ENCODE peak calls at places on chromosomes 7 and 10, in eight cellular contexts. One of them, this sample, is unnamed.

GRCh38 chr7:69699949-69700715 is 101.9 kb downstream of the AUTS2 start:
- DNase-seq in psoas muscle: no peak
- DNase-seq in cardiac fibroblast: no peak
- DNase-seq in HL-60: no peak
- DNase-seq in AG10803: no peak
- DNase-seq in Calu3: no peak
- DNase-seq in coronary artery: no peak
- DNase-seq in mesothelial cell of epicardium: no peak
- DNase-seq in this sample: no peak

GRCh38 chr10:31136951-31137885 is 105.6 kb upstream of the ZNF438 start:
- DNase-seq in Calu3: no peak
- DNase-seq in HL-60: no peak
- DNase-seq in cardiac fibroblast: peak
- DNase-seq in AG10803: peak
- DNase-seq in psoas muscle: no peak
- DNase-seq in coronary artery: no peak
- DNase-seq in mesothelial cell of epicardium: no peak
- DNase-seq in this sample: peak

GRCh38 chr7:45112648-45113047 is 1.2 kb upstream of the TBRG4 start:
- DNase-seq in psoas muscle: no peak
- DNase-seq in Calu3: no peak
- DNase-seq in mesothelial cell of epicardium: no peak
- DNase-seq in HL-60: no peak
- DNase-seq in AG10803: peak
- DNase-seq in cardiac fibroblast: no peak
- DNase-seq in coronary artery: no peak
- DNase-seq in this sample: peak

GRCh38 chr7:86928308-86928707 is 131.1 kb downstream of the ELAPOR2 start:
- DNase-seq in coronary artery: no peak
- DNase-seq in psoas muscle: no peak
- DNase-seq in HL-60: no peak
- DNase-seq in Calu3: no peak
- DNase-seq in mesothelial cell of epicardium: no peak
- DNase-seq in cardiac fibroblast: no peak
- DNase-seq in AG10803: no peak
- DNase-seq in this sample: no peak

GRCh38 chr7:147483634-147484292 is 1106.8 kb upstream of the C7orf33 start:
- DNase-seq in HL-60: no peak
- DNase-seq in coronary artery: no peak
- DNase-seq in Calu3: no peak
- DNase-seq in cardiac fibroblast: peak
- DNase-seq in AG10803: no peak
- DNase-seq in psoas muscle: no peak
- DNase-seq in mesothelial cell of epicardium: no peak
- DNase-seq in this sample: no peak

GRCh38 chr10:80552151-80552646 is 14.5 kb downstream of the SH2D4B start:
- DNase-seq in coronary artery: no peak
- DNase-seq in AG10803: no peak
- DNase-seq in cardiac fibroblast: no peak
- DNase-seq in psoas muscle: no peak
- DNase-seq in Calu3: no peak
- DNase-seq in mesothelial cell of epicardium: no peak
- DNase-seq in HL-60: no peak
- DNase-seq in this sample: no peak

GRCh38 chr7:27750336-27750735 is 10.4 kb downstream of the TAX1BP1 start:
- DNase-seq in coronary artery: no peak
- DNase-seq in psoas muscle: no peak
- DNase-seq in cardiac fibroblast: no peak
- DNase-seq in mesothelial cell of epicardium: no peak
- DNase-seq in AG10803: no peak
- DNase-seq in Calu3: no peak
- DNase-seq in HL-60: no peak
- DNase-seq in this sample: peak

GRCh38 chr10:128895473-128895872 is 571.6 kb upstream of the MGMT start:
- DNase-seq in Calu3: no peak
- DNase-seq in AG10803: no peak
- DNase-seq in cardiac fibroblast: no peak
- DNase-seq in coronary artery: no peak
- DNase-seq in mesothelial cell of epicardium: no peak
- DNase-seq in psoas muscle: no peak
- DNase-seq in HL-60: no peak
- DNase-seq in this sample: no peak

GRCh38 chr7:54904130-54904529 is 114.7 kb upstream of the EGFR start:
- DNase-seq in HL-60: no peak
- DNase-seq in cardiac fibroblast: peak
- DNase-seq in psoas muscle: no peak
- DNase-seq in mesothelial cell of epicardium: no peak
- DNase-seq in AG10803: peak
- DNase-seq in coronary artery: no peak
- DNase-seq in Calu3: no peak
- DNase-seq in this sample: peak

GRCh38 chr10:86410542-86411124 is 44.0 kb upstream of the GRID1 start:
- DNase-seq in psoas muscle: no peak
- DNase-seq in Calu3: no peak
- DNase-seq in AG10803: peak
- DNase-seq in cardiac fibroblast: peak
- DNase-seq in HL-60: no peak
- DNase-seq in mesothelial cell of epicardium: no peak
- DNase-seq in coronary artery: no peak
- DNase-seq in this sample: peak

GRCh38 chr10:91787810-91788209 is 10.4 kb upstream of the TNKS2 start:
- DNase-seq in coronary artery: no peak
- DNase-seq in HL-60: no peak
- DNase-seq in psoas muscle: no peak
- DNase-seq in cardiac fibroblast: no peak
- DNase-seq in mesothelial cell of epicardium: no peak
- DNase-seq in AG10803: no peak
- DNase-seq in Calu3: no peak
- DNase-seq in this sample: no peak

GRCh38 chr7:16644624-16644986 is 949 bp downstream of the ANKMY2 start:
- DNase-seq in HL-60: peak
- DNase-seq in mesothelial cell of epicardium: no peak
- DNase-seq in coronary artery: peak
- DNase-seq in cardiac fibroblast: peak
- DNase-seq in psoas muscle: peak
- DNase-seq in Calu3: peak
- DNase-seq in AG10803: peak
- DNase-seq in this sample: peak

GRCh38 chr7:150820578-150821198 is 20.1 kb downstream of the TMEM176A start:
- DNase-seq in psoas muscle: no peak
- DNase-seq in coronary artery: no peak
- DNase-seq in mesothelial cell of epicardium: no peak
- DNase-seq in HL-60: no peak
- DNase-seq in Calu3: no peak
- DNase-seq in AG10803: no peak
- DNase-seq in cardiac fibroblast: no peak
- DNase-seq in this sample: no peak

GRCh38 chr10:79084972-79085597 is 16.3 kb downstream of the ZMIZ1 start:
- DNase-seq in Calu3: no peak
- DNase-seq in mesothelial cell of epicardium: no peak
- DNase-seq in AG10803: no peak
- DNase-seq in coronary artery: no peak
- DNase-seq in HL-60: peak
- DNase-seq in cardiac fibroblast: no peak
- DNase-seq in psoas muscle: no peak
- DNase-seq in this sample: no peak

GRCh38 chr7:151877911-151878835 is 1.3 kb upstream of the PRKAG2 start:
- DNase-seq in psoas muscle: no peak
- DNase-seq in AG10803: no peak
- DNase-seq in mesothelial cell of epicardium: no peak
- DNase-seq in coronary artery: no peak
- DNase-seq in Calu3: no peak
- DNase-seq in cardiac fibroblast: no peak
- DNase-seq in HL-60: no peak
- DNase-seq in this sample: no peak

GRCh38 chr10:103691723-103692380 is 163.5 kb downstream of the SH3PXD2A start:
- DNase-seq in cardiac fibroblast: no peak
- DNase-seq in coronary artery: no peak
- DNase-seq in AG10803: no peak
- DNase-seq in mesothelial cell of epicardium: no peak
- DNase-seq in Calu3: no peak
- DNase-seq in psoas muscle: no peak
- DNase-seq in HL-60: no peak
- DNase-seq in this sample: no peak

GRCh38 chr10:44424953-44425352 is 40.1 kb upstream of the CXCL12 start:
- DNase-seq in AG10803: no peak
- DNase-seq in cardiac fibroblast: peak
- DNase-seq in psoas muscle: no peak
- DNase-seq in coronary artery: no peak
- DNase-seq in HL-60: no peak
- DNase-seq in mesothelial cell of epicardium: no peak
- DNase-seq in Calu3: no peak
- DNase-seq in this sample: no peak

GRCh38 chr7:106347229-106347833 is 62.5 kb upstream of the NAMPT start:
- DNase-seq in coronary artery: no peak
- DNase-seq in psoas muscle: no peak
- DNase-seq in HL-60: peak
- DNase-seq in cardiac fibroblast: no peak
- DNase-seq in mesothelial cell of epicardium: no peak
- DNase-seq in Calu3: no peak
- DNase-seq in AG10803: no peak
- DNase-seq in this sample: no peak

GRCh38 chr7:98303906-98304305 is 22.4 kb downstream of the BRI3 start:
- DNase-seq in cardiac fibroblast: no peak
- DNase-seq in Calu3: no peak
- DNase-seq in coronary artery: no peak
- DNase-seq in psoas muscle: no peak
- DNase-seq in AG10803: no peak
- DNase-seq in mesothelial cell of epicardium: no peak
- DNase-seq in HL-60: no peak
- DNase-seq in this sample: no peak

GRCh38 chr10:4334853-4335252 is 491.2 kb upstream of the AKR1E2 start:
- DNase-seq in HL-60: no peak
- DNase-seq in psoas muscle: no peak
- DNase-seq in Calu3: no peak
- DNase-seq in cardiac fibroblast: no peak
- DNase-seq in mesothelial cell of epicardium: no peak
- DNase-seq in AG10803: no peak
- DNase-seq in coronary artery: no peak
- DNase-seq in this sample: no peak

GRCh38 chr7:123460616-123461015 is 73.8 kb downstream of the IQUB start:
- DNase-seq in coronary artery: no peak
- DNase-seq in AG10803: peak
- DNase-seq in cardiac fibroblast: peak
- DNase-seq in mesothelial cell of epicardium: no peak
- DNase-seq in Calu3: no peak
- DNase-seq in psoas muscle: no peak
- DNase-seq in HL-60: no peak
- DNase-seq in this sample: peak

DNA sequence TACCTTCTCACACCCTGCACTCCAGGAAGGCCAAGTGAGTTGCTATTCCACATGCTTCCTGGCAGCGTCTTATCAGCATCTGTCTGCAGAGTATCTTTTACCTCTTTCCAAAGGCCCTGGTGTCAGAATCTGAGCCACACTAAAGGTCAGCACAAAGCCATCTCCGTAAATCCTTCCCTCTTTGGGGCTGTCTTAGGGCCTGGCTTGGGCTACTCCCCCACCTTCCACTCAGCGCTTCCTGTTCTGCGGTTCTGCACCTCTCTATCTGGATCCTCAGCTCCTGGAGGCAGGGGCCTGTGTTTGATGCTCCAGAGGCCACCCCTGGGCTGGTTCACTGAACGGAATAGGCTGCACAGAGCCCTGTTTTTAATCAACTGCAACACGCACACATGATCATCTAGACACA is 334.8 kb upstream of the GALNT17 start:
- DNase-seq in AG10803: peak
- DNase-seq in HL-60: no peak
- DNase-seq in mesothelial cell of epicardium: no peak
- DNase-seq in Calu3: no peak
- DNase-seq in cardiac fibroblast: no peak
- DNase-seq in psoas muscle: no peak
- DNase-seq in coronary artery: no peak
- DNase-seq in this sample: no peak
- TF ChIP-seq CTCF in AG10803: no peak
- TF ChIP-seq CTCF in HL-60: no peak
- TF ChIP-seq CTCF in mesothelial cell of epicardium: no peak
- TF ChIP-seq CTCF in Calu3: no peak
- TF ChIP-seq CTCF in cardiac fibroblast: no peak
- TF ChIP-seq CTCF in psoas muscle: no peak
- TF ChIP-seq CTCF in coronary artery: no peak
- TF ChIP-seq CTCF in this sample: no peak

GRCh38 chr10:16943301-16944080 is 126.3 kb upstream of the RSU1 start:
- DNase-seq in mesothelial cell of epicardium: no peak
- DNase-seq in HL-60: no peak
- DNase-seq in cardiac fibroblast: peak
- DNase-seq in psoas muscle: no peak
- DNase-seq in Calu3: no peak
- DNase-seq in AG10803: peak
- DNase-seq in coronary artery: no peak
- DNase-seq in this sample: peak
- TF ChIP-seq CTCF in mesothelial cell of epicardium: no peak
- TF ChIP-seq CTCF in HL-60: no peak
- TF ChIP-seq CTCF in cardiac fibroblast: no peak
- TF ChIP-seq CTCF in psoas muscle: no peak
- TF ChIP-seq CTCF in Calu3: no peak
- TF ChIP-seq CTCF in AG10803: peak
- TF ChIP-seq CTCF in coronary artery: no peak
- TF ChIP-seq CTCF in this sample: no peak

DNA sequence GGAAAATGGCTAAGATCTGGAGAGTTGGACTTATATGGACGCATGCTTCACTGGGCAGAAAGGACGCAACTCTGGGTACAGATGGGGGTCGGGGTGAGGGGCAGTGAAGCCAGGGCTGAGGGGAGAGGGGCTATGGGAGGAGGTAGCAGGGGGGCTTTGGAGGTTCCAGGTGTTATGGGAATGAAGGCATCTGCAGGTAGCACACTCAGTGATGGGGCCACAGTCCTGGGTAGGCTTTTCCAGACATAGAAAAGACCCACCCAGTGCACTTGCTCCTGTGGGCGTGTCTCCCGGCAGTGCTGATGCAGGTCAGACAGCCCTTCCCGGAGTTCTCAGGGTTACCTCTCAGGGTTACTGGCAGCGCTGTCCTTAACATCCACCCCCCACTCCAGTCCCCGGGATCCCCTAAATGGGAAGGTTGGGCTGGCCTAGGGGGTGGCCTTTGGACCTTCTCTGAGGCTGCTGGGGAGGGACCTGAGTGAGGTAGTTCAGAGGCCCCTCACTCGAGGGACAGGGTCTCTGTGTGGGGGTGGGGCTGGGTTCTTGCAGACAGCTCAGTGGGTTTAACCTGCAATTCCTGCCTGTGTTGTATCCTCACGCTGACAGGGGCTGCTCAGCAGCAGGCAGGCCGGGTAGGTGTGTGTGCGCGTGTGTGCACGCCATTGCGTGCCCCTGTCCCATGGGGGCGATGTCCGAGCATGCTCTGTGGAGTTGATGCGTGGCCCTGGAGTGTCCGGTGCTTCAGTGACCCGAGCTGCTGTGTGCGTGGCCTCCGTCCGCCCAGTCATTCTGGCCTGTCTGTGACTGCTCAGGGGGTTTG is 6.2 kb downstream of the ZYX start:
- DNase-seq in psoas muscle: no peak
- DNase-seq in Calu3: no peak
- DNase-seq in mesothelial cell of epicardium: no peak
- DNase-seq in cardiac fibroblast: peak
- DNase-seq in AG10803: no peak
- DNase-seq in coronary artery: no peak
- DNase-seq in HL-60: no peak
- DNase-seq in this sample: no peak
- TF ChIP-seq CTCF in psoas muscle: no peak
- TF ChIP-seq CTCF in Calu3: no peak
- TF ChIP-seq CTCF in mesothelial cell of epicardium: no peak
- TF ChIP-seq CTCF in cardiac fibroblast: peak
- TF ChIP-seq CTCF in AG10803: no peak
- TF ChIP-seq CTCF in coronary artery: no peak
- TF ChIP-seq CTCF in HL-60: no peak
- TF ChIP-seq CTCF in this sample: peak

GRCh38 chr7:108454674-108455523 is 1.3 kb downstream of the NRCAM start:
- DNase-seq in Calu3: peak
- DNase-seq in AG10803: no peak
- DNase-seq in cardiac fibroblast: peak
- DNase-seq in coronary artery: no peak
- DNase-seq in mesothelial cell of epicardium: peak
- DNase-seq in HL-60: no peak
- DNase-seq in psoas muscle: no peak
- DNase-seq in this sample: no peak
- TF ChIP-seq CTCF in Calu3: no peak
- TF ChIP-seq CTCF in AG10803: no peak
- TF ChIP-seq CTCF in cardiac fibroblast: no peak
- TF ChIP-seq CTCF in coronary artery: no peak
- TF ChIP-seq CTCF in mesothelial cell of epicardium: no peak
- TF ChIP-seq CTCF in HL-60: no peak
- TF ChIP-seq CTCF in psoas muscle: no peak
- TF ChIP-seq CTCF in this sample: no peak

This sample was measured in HFFc6.